ENCODE peak calls at places on chromosomes 11 and 22, in four cellular contexts. Q is GM12865, E is frontal cortex, T is GF-D8. A is an unnamed sample.

GRCh38 chr11:73141031-73141308 is 1.1 kb downstream of the FCHSD2 start:
- DNase-seq in Q (no peak), E (no peak), T (no peak), A (peak; percentile 35)

GRCh38 chr22:33451851-33452469 is 393.8 kb upstream of the SYN3 start:
- DNase-seq in Q (no peak), E (no peak), T (no peak), A (no peak)

GRCh38 chr22:44207981-44208317 is 27.2 kb downstream of the PARVG start:
- DNase-seq in Q (no peak), E (no peak), T (no peak), A (no peak)

GRCh38 chr11:64073542-64073941 is 37.8 kb downstream of the FLRT1 start:
- DNase-seq in Q (no peak), E (no peak), T (no peak), A (no peak)

GRCh38 chr22:28801845-28802594 is 1.7 kb upstream of the XBP1 start:
- DNase-seq in Q (peak; percentile 52), E (no peak), T (peak; percentile 97), A (peak; percentile 54)

GRCh38 chr11:59158206-59159068 is 13.5 kb upstream of the DTX4 start:
- DNase-seq in Q (peak; percentile 86), E (peak; percentile 64), T (peak; percentile 39), A (peak; percentile 81)

GRCh38 chr22:37198290-37199102 is 10.4 kb upstream of the C1QTNF6 start:
- DNase-seq in Q (peak; percentile 89), E (peak; percentile 81), T (peak; percentile 43), A (peak; percentile 81)

GRCh38 chr22:42964994-42965699 is 49.8 kb downstream of the PACSIN2 start:
- DNase-seq in Q (no peak), E (no peak), T (peak; percentile 52), A (no peak)

GRCh38 chr11:96098511-96099241 is 174.8 kb upstream of the MTMR2 start:
- DNase-seq in Q (no peak), E (no peak), T (no peak), A (no peak)

GRCh38 chr22:45996241-45997076 is 19.5 kb upstream of the WNT7B start:
- DNase-seq in Q (peak; percentile 38), E (no peak), T (peak; percentile 28), A (no peak)

GRCh38 chr11:6371825-6372224 is 18.4 kb upstream of the SMPD1 start:
- DNase-seq in Q (no peak), E (no peak), T (no peak), A (no peak)

GRCh38 chr11:119907122-119907933 is 178.3 kb upstream of the NECTIN1 start:
- DNase-seq in Q (no peak), E (no peak), T (no peak), A (no peak)

GRCh38 chr11:46299425-46300067 is 22.1 kb downstream of the CREB3L1 start:
- DNase-seq in Q (no peak), E (no peak), T (no peak), A (no peak)

GRCh38 chr22:24429411-24430365 is 2.3 kb downstream of the ADORA2A start:
- DNase-seq in Q (peak; percentile 65), E (no peak), T (peak; percentile 30), A (peak; percentile 86)

GRCh38 chr11:66022401-66023185 is 3.7 kb downstream of the CATSPER1 start:
- DNase-seq in Q (peak; percentile 61), E (peak; percentile 86), T (no peak), A (peak; percentile 53)

GRCh38 chr11:86669424-86669823 is 3.0 kb downstream of the ME3 start:
- DNase-seq in Q (no peak), E (no peak), T (no peak), A (no peak)

GRCh38 chr11:61797263-61797944 is 4.7 kb downstream of the FEN1 start:
- DNase-seq in Q (peak; percentile 84), E (peak; percentile 72), T (peak; percentile 30), A (peak; percentile 71)

GRCh38 chr11:57357827-57358226 is 19.7 kb downstream of the P2RX3 start:
- DNase-seq in Q (no peak), E (no peak), T (no peak), A (no peak)

GRCh38 chr11:9701799-9702198 is 37.9 kb downstream of the SWAP70 start:
- DNase-seq in Q (no peak), E (no peak), T (no peak), A (no peak)

GRCh38 chr11:114848027-114848426 is 169.7 kb downstream of the NXPE2 start:
- DNase-seq in Q (no peak), E (no peak), T (no peak), A (no peak)

GRCh38 chr11:2795491-2795991 is 90.0 kb downstream of the CDKN1C start:
- DNase-seq in Q (no peak), E (no peak), T (no peak), A (no peak)

GRCh38 chr11:40187092-40187403 is 1272.4 kb downstream of the LRRC4C start:
- DNase-seq in Q (no peak), E (no peak), T (no peak), A (no peak)

GRCh38 chr11:17611503-17612220 is 64.6 kb downstream of the OTOG start:
- DNase-seq in Q (no peak), E (no peak), T (no peak), A (no peak)

GRCh38 chr11:9943346-9944110 is 279.7 kb downstream of the SWAP70 start:
- DNase-seq in Q (no peak), E (no peak), T (no peak), A (no peak)

GRCh38 chr22:23762866-23763578 is at the start of gene C22orf15:
- DNase-seq in Q (no peak), E (no peak), T (no peak), A (no peak)

GRCh38 chr11:95514386-95515145 is 275.0 kb downstream of the FAM76B start:
- DNase-seq in Q (no peak), E (no peak), T (no peak), A (no peak)

GRCh38 chr11:95575517-95575916 is 214.1 kb downstream of the FAM76B start:
- DNase-seq in Q (no peak), E (no peak), T (no peak), A (no peak)

GRCh38 chr11:68338041-68338800 is 25.8 kb downstream of the LRP5 start:
- DNase-seq in Q (no peak), E (no peak), T (no peak), A (no peak)

GRCh38 chr11:79173615-79174014 is 267.2 kb downstream of the TENM4 start:
- DNase-seq in Q (no peak), E (peak; percentile 22), T (no peak), A (no peak)

GRCh38 chr11:61019818-61020405 is 48.4 kb downstream of the CD6 start:
- DNase-seq in Q (no peak), E (no peak), T (no peak), A (no peak)

A was measured in OCI-LY7.